ENCODE peak calls at places on chromosome 9, in six cellular contexts. H is right lobe of liver, J is pancreas, A is fibroblast of lung, F is right atrium auricular region, C is psoas muscle. E is an unnamed sample. For H3K4me1, the result is how much of the 10 kb centered on the place peaks cover.

GRCh38 chr9:95766906-95767305 is 108.6 kb upstream of the ERCC6L2 start:
- DNase-seq in H (no peak), J (no peak), A (no peak), F (no peak), C (no peak), E (no peak)

GRCh38 chr9:112207451-112207850 is 32.4 kb upstream of the SUSD1 start:
- DNase-seq in H (no peak), J (no peak), A (no peak), F (no peak), C (no peak), E (no peak)

GRCh38 chr9:69412741-69413150 is 87.7 kb downstream of the ENTREP1 start:
- DNase-seq in H (peak), J (peak), A (peak), F (peak), C (peak), E (peak)

GRCh38 chr9:134031783-134032182 is 6.5 kb downstream of the BRD3OS start:
- DNase-seq in H (no peak), J (no peak), A (no peak), F (no peak), C (no peak), E (no peak)

GRCh38 chr9:134204991-134205578 is 40.7 kb upstream of the RNU6ATAC start:
- DNase-seq in H (peak), J (no peak), A (no peak), F (no peak), C (peak), E (peak)

GRCh38 chr9:1200847-1201251 is 150.7 kb downstream of the DMRT2 start:
- DNase-seq in H (peak), J (peak), A (no peak), F (no peak), C (peak), E (no peak)

GRCh38 chr9:81389569-81389993 is 299.8 kb downstream of the TLE1 start:
- DNase-seq in H (no peak), J (peak), A (peak), F (peak), C (no peak), E (no peak)

GRCh38 chr9:126569036-126569435 is 44.7 kb upstream of the LMX1B start:
- DNase-seq in H (no peak), J (no peak), A (no peak), F (no peak), C (no peak), E (no peak)

GRCh38 chr9:72462340-72462739 is 59.1 kb upstream of the TMC1 start:
- DNase-seq in H (no peak), J (no peak), A (no peak), F (no peak), C (no peak), E (no peak)

GRCh38 chr9:130058154-130058553 is 4.4 kb downstream of the GPR107 start:
- DNase-seq in H (no peak), J (no peak), A (no peak), F (no peak), C (no peak), E (peak)

GRCh38 chr9:121837113-121838010 is 185.9 kb downstream of the DAB2IP start:
- DNase-seq in H (peak), J (no peak), A (peak), F (no peak), C (no peak), E (no peak)

GRCh38 chr9:98855592-98855991 is 48.1 kb downstream of the GALNT12 start:
- DNase-seq in H (no peak), J (no peak), A (no peak), F (no peak), C (no peak), E (no peak)

GRCh38 chr9:70902705-70903131 is 218.7 kb downstream of the TRPM3 start:
- DNase-seq in H (no peak), J (no peak), A (peak), F (no peak), C (no peak), E (no peak)

GRCh38 chr9:757246-757881 is 84.1 kb upstream of the DMRT1 start:
- DNase-seq in H (peak), J (no peak), A (peak), F (peak), C (no peak), E (peak)

GRCh38 chr9:126293522-126293889 is 33.1 kb upstream of the MVB12B start:
- DNase-seq in H (no peak), J (no peak), A (no peak), F (peak), C (no peak), E (peak)

GRCh38 chr9:136077491-136077890 is 17.6 kb downstream of the NACC2 start:
- DNase-seq in H (no peak), J (no peak), A (no peak), F (no peak), C (peak), E (no peak)

GRCh38 chr9:95103385-95104087 is 214.0 kb downstream of the FANCC start:
- DNase-seq in H (no peak), J (no peak), A (peak), F (no peak), C (no peak), E (no peak)

GRCh38 chr9:126343271-126343700 is 16.7 kb downstream of the MVB12B start:
- DNase-seq in H (no peak), J (no peak), A (no peak), F (no peak), C (no peak), E (no peak)

GRCh38 chr9:136539427-136540412 is 6.1 kb downstream of the NOTCH1 start:
- DNase-seq in H (peak), J (peak), A (peak), F (peak), C (peak), E (peak)

GRCh38 chr9:115008536-115008935 is 78.1 kb upstream of the TNFSF8 start:
- DNase-seq in H (no peak), J (peak), A (peak), F (no peak), C (no peak), E (no peak)

GRCh38 chr9:105958587-105958986 is 264.2 kb downstream of the TMEM38B start:
- DNase-seq in H (no peak), J (no peak), A (no peak), F (no peak), C (no peak), E (no peak)

GRCh38 chr9:112332977-112333638 is at the start of gene PTBP3:
- DNase-seq in H (peak), J (peak), A (peak), F (peak), C (peak), E (peak)

GRCh38 chr9:125142560-125143376 is 560 bp downstream of the SCAI start:
- DNase-seq in H (peak), J (peak), A (no peak), F (peak), C (no peak), E (no peak)

GRCh38 chr9:125066839-125067619 is 76.3 kb downstream of the SCAI start:
- DNase-seq in H (no peak), J (no peak), A (peak), F (no peak), C (peak), E (no peak)

GRCh38 chr9:91954841-91955471 is 4.9 kb upstream of the ROR2 start:
- DNase-seq in H (peak), J (peak), A (peak), F (no peak), C (no peak), E (peak)

GRCh38 chr9:100448266-100448665 is 21.3 kb downstream of the MSANTD3 start:
- DNase-seq in H (no peak), J (no peak), A (no peak), F (no peak), C (no peak), E (no peak)

GRCh38 chr9:22102347-22103053 is 93.4 kb upstream of the CDKN2B start:
- DNase-seq in H (no peak), J (no peak), A (no peak), F (no peak), C (no peak), E (no peak)

GRCh38 chr9:121156263-121156731 is 45.4 kb downstream of the RAB14 start:
- DNase-seq in H (no peak), J (no peak), A (peak), F (no peak), C (no peak), E (no peak)

GRCh38 chr9:128558431-128559310 is 6.3 kb downstream of the SPTAN1 start:
- DNase-seq in H (peak), J (peak), A (peak), F (peak), C (peak), E (peak)

GRCh38 chr9:136383436-136383835 is 10.0 kb upstream of the CARD9 start:
- DNase-seq in H (no peak), J (no peak), A (no peak), F (no peak), C (no peak), E (no peak)

GRCh38 chr9:99411068-99411467 is 189.0 kb downstream of the SEC61B start:
- DNase-seq in H (no peak), J (no peak), A (peak), F (no peak), C (no peak), E (no peak)

GRCh38 chr9:121599872-121600585 is 51.4 kb upstream of the DAB2IP start:
- DNase-seq in H (no peak), J (no peak), A (no peak), F (no peak), C (peak), E (no peak)

GRCh38 chr9:120439147-120439546 is 140.8 kb downstream of the CDK5RAP2 start:
- DNase-seq in H (no peak), J (no peak), A (peak), F (no peak), C (no peak), E (peak)

DNA sequence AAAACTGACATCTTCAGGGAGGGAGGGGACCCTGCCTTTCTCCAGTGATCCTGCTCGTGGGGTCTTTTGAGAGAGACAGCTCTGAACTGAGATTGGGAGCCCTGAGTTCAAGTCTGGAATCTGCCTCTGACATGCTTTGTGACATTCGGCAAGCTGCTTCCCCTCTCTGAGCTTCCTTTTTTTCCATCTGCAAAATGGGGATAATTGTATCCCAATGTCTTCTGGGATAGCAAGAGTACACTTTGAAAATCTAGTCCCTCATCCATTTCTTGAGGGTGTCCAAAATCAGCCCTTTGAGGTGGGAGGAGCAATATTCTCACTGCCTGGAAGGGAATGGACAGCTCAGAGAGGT is 186.3 kb downstream of the RGS3 start:
- DNase-seq in H (no peak), J (no peak), A (no peak), F (no peak), C (no peak), E (no peak)
- H3K4me1 ChIP-seq in H (under half), J (under half), A (under half), F (under half), C (under half), E (under half)

DNA sequence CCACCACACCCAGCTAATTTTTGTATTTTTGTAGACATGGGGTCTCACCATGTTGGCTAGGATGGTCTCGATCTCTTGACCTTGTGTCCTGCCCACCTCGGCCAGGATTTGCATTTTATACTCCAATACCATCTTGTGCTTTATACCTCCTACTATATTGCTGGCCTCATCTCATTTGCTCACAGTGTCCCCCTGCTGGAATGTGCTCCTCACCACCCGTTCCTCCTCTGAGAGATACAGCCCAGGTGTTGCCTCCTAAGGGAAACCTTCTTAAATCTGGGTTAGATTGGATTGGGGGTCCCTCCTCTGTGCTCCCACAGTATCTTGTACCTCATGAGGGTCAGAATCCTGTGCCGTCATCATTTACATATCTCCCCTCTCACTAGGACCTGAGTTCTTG is 131.7 kb downstream of the PAPPA start:
- DNase-seq in H (no peak), J (no peak), A (no peak), F (no peak), C (no peak), E (no peak)
- TF ChIP-seq CTCF in H (peak), J (no peak), A (no peak), F (no peak), C (no peak), E (peak)

DNA sequence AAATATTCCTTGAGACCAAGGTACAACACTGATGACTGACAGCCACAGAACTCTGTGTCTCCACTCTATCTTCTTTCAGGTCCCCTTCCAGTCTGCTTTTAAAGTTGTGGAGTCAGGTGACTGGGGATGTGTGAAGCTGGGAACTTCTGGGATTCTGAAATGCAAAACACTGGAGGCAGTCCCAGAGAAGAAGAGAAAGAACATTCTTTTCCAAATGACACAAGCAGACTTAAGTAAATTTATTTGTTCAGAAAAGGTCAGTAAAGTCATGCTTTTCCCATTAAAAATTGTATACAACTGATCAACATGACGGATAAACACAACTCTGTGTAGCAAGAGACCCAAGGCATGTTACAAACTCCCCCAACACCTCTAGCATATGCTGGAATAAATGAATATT is 92.5 kb upstream of the IFNK start:
- DNase-seq in H (no peak), J (no peak), A (peak), F (no peak), C (no peak), E (no peak)
- H3K4me1 ChIP-seq in H (under half), J (under half), A (under half), F (under half), C (under half), E (half or more)

GRCh38 chr9:109166771-109167601 is at the start of gene FRRS1L:
- DNase-seq in H (no peak), J (no peak), A (no peak), F (no peak), C (no peak), E (no peak)
- TF ChIP-seq CTCF in H (no peak), J (no peak), A (no peak), F (no peak), C (no peak), E (no peak)

GRCh38 chr9:93260290-93261066 is 76.5 kb downstream of the WNK2 start:
- DNase-seq in H (peak), J (no peak), A (no peak), F (peak), C (peak), E (no peak)
- H3K4me1 ChIP-seq in H (under half), J (under half), A (under half), F (under half), C (under half), E (under half)

GRCh38 chr9:77251050-77251449 is 73.7 kb downstream of the VPS13A start:
- DNase-seq in H (no peak), J (no peak), A (no peak), F (no peak), C (no peak), E (no peak)
- TF ChIP-seq CTCF in H (no peak), J (no peak), A (no peak), F (no peak), C (no peak), E (no peak)

DNA sequence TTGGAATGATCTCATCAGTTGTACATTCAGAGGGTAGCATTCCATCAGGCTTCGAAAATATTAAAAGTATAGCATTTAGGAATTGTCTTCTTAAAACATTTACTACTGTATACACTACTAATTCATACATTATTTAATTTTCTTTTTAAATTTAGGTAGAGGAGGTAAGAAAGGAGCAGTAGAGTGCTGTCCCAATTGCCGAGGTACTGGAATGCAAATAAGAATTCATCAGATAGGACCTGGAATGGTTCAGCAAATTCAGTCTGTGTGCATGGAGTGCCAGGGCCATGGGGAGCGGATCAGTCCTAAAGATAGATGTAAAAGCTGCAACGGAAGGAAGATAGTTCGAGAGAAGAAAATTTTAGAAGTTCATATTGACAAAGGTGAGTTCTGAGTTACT is 5.2 kb downstream of the DNAJA1 start:
- DNase-seq in H (no peak), J (no peak), A (no peak), F (no peak), C (no peak), E (no peak)
- H3K4me1 ChIP-seq in H (under half), J (under half), A (under half), F (under half), C (under half), E (half or more)

E was measured in Caco-2.